ENCODE peak calls at places on chromosomes 11 and 22, in seven cellular contexts. M is fibroblast of lung, U is right lobe of liver, J is dorsolateral prefrontal cortex, F is testis, K is cardiac muscle cell, R is neuronal stem cell. D is an unnamed sample.

GRCh38 chr11:12508151-12508740 is 130.9 kb downstream of the PARVA start:
- DNase-seq in M (peak), U (no peak), J (no peak), F (peak), K (peak), R (no peak), D (peak)

GRCh38 chr11:13939952-13940610 is 22.4 kb upstream of the SPON1 start:
- DNase-seq in M (no peak), U (no peak), J (no peak), F (no peak), K (no peak), R (no peak), D (no peak)

GRCh38 chr22:38755911-38756532 is at the start of gene SUN2:
- DNase-seq in M (peak), U (peak), J (peak), F (peak), K (peak), R (peak), D (no peak)

GRCh38 chr11:115504279-115505158 is at the start of gene CADM1:
- DNase-seq in M (peak), U (peak), J (peak), F (peak), K (peak), R (peak), D (peak)

GRCh38 chr22:28034760-28035401 is 115.8 kb upstream of the PITPNB start:
- DNase-seq in M (peak), U (peak), J (peak), F (peak), K (peak), R (no peak), D (no peak)

GRCh38 chr22:20577045-20577444 is 69.6 kb downstream of the MED15 start:
- DNase-seq in M (no peak), U (no peak), J (no peak), F (no peak), K (no peak), R (no peak), D (no peak)

GRCh38 chr22:37243402-37244113 is 511 bp downstream of the RAC2 start:
- DNase-seq in M (no peak), U (no peak), J (no peak), F (no peak), K (no peak), R (no peak), D (no peak)

GRCh38 chr22:27213766-27214581 is 556.6 kb downstream of the MIAT start:
- DNase-seq in M (peak), U (no peak), J (no peak), F (peak), K (peak), R (no peak), D (peak)

GRCh38 chr11:2737876-2738275 is 38.1 kb upstream of the KCNQ1OT1 start:
- DNase-seq in M (peak), U (no peak), J (no peak), F (no peak), K (peak), R (no peak), D (no peak)

GRCh38 chr22:28222066-28222465 is 303.0 kb upstream of the PITPNB start:
- DNase-seq in M (no peak), U (no peak), J (no peak), F (no peak), K (no peak), R (no peak), D (no peak)

GRCh38 chr11:83051760-83052671 is 19.7 kb downstream of the RAB30 start:
- DNase-seq in M (peak), U (no peak), J (peak), F (peak), K (peak), R (no peak), D (peak)

GRCh38 chr11:12160680-12161079 is 50.3 kb downstream of the MICAL2 start:
- DNase-seq in M (no peak), U (no peak), J (no peak), F (peak), K (peak), R (no peak), D (no peak)

GRCh38 chr22:40567626-40568328 is 68.7 kb downstream of the MRTFA start:
- DNase-seq in M (no peak), U (no peak), J (no peak), F (no peak), K (no peak), R (no peak), D (no peak)

GRCh38 chr11:134950692-134951304 is 538.8 kb upstream of the B3GAT1 start:
- DNase-seq in M (peak), U (no peak), J (no peak), F (no peak), K (peak), R (no peak), D (no peak)

GRCh38 chr22:47634342-47634741 is 871.9 kb downstream of the TBC1D22A start:
- DNase-seq in M (no peak), U (no peak), J (no peak), F (no peak), K (no peak), R (no peak), D (no peak)

DNA sequence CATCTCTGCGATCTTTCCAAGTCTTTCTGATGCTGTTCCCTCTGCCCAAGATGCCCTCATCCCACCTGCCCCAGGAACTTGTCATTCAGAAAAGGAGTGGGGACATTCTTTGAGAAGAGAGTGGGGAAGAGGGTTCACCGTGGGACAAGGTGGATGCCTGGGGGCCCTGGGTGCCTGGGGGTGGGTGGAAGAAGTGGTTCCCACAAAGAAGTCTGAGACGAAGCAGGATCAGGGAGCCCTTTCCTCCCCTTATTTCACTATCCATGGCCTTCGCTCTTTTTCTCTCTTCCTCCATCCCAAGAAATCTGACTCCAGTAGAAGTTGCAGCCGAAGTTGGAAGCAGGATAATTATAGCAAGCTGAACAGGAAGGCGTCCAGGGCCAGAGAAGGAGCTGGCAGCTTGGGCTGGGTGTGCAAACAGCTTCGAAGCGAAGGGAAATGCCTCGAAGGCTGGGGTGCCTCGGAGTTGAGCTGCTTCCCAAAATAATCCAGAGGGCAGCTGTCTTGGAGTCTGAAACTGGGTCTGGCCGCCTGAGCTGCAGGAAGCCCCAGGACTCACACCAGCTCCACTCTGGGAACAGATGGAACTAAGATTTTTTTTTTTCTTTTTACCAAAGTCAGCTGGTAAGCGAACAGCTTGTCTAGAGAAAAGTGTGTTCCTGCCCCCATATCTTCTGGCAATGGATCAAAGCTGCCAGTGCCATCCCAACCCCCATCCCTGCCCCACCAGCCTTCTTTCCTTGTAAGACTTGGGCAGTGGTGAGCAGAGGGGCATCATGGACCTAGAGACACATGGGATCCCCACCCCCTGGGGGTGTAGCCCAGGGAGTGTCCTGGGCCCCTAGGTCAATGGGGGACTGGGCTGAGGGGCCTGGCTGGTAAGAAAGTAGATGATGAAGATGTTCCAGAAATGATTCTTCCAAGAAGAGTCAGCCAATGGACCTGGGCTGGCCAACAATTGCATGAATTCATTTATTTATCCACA is 31.5 kb downstream of the PARVG start:
- DNase-seq in M (peak), U (no peak), J (peak), F (no peak), K (peak), R (no peak), D (peak)
- H3K4me3 ChIP-seq in M (no peak), U (no peak), J (no peak), F (no peak), K (no peak), R (no peak), D (no peak)

GRCh38 chr11:86115542-86116385 is 46.9 kb upstream of the PICALM start:
- DNase-seq in M (no peak), U (no peak), J (no peak), F (no peak), K (no peak), R (no peak), D (no peak)
- H3K4me3 ChIP-seq in M (no peak), U (no peak), J (no peak), F (no peak), K (no peak), R (no peak), D (no peak)

GRCh38 chr11:111642521-111642920 is 40.3 kb downstream of the SIK2 start:
- DNase-seq in M (no peak), U (no peak), J (no peak), F (no peak), K (no peak), R (no peak), D (no peak)
- H3K4me3 ChIP-seq in M (no peak), U (no peak), J (no peak), F (no peak), K (no peak), R (no peak), D (no peak)

DNA sequence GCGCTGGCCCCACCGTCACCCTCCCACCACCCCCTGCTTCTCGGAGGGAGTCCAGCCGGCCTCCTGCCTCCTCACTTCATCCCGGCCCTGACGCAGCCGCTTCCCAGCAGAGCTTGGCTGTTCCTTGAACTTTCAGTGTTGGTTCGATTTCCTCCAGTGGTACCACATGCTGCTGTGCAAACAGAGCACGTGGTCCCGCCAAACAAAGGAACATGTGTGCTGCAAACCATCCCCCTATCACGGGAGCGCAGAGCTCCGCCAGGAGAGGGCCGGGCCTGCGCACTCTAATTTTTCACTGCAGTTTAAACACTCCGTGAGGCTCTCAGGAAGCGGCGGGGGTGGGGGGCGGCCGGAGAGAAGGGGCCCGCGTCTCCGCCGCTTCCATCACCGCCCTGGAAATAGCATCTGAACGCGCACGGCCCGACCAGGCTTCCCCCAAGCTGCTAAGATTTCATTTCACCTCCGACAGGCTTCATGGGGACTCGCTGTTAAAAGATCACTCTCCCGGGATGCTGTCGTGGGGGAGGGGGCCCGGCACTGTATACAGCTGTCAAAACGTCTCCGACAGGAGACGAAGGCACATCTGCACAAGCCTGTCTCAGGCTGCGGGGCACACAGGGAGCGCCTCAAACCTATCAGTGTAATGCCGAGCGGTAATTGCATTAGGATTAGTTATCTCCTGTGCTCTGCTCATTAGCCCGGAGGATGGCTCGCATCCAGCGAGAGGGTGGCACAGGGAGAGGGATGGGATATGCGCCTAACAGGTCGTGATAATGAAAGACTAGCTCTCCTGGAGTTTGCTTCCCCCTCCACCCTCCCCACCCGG is 269.9 kb upstream of the SORL1-AS1 start:
- DNase-seq in M (peak), U (peak), J (peak), F (peak), K (peak), R (peak), D (peak)
- H3K4me3 ChIP-seq in M (peak), U (peak), J (peak), F (peak), K (peak), R (peak), D (peak)

GRCh38 chr11:31810779-31811647 is at the start of gene PAX6:
- DNase-seq in M (no peak), U (no peak), J (peak), F (no peak), K (peak), R (peak), D (no peak)

GRCh38 chr11:31813961-31814868 is 3.1 kb upstream of the PAX6 start:
- DNase-seq in M (no peak), U (no peak), J (no peak), F (no peak), K (no peak), R (no peak), D (no peak)

GRCh38 chr11:31812392-31813241 is 1.5 kb upstream of the PAX6 start:
- DNase-seq in M (no peak), U (no peak), J (no peak), F (no peak), K (no peak), R (no peak), D (no peak)

GRCh38 chr11:31815743-31816466 is 4.8 kb upstream of the PAX6 start:
- DNase-seq in M (no peak), U (no peak), J (no peak), F (no peak), K (no peak), R (no peak), D (no peak)

DNA sequence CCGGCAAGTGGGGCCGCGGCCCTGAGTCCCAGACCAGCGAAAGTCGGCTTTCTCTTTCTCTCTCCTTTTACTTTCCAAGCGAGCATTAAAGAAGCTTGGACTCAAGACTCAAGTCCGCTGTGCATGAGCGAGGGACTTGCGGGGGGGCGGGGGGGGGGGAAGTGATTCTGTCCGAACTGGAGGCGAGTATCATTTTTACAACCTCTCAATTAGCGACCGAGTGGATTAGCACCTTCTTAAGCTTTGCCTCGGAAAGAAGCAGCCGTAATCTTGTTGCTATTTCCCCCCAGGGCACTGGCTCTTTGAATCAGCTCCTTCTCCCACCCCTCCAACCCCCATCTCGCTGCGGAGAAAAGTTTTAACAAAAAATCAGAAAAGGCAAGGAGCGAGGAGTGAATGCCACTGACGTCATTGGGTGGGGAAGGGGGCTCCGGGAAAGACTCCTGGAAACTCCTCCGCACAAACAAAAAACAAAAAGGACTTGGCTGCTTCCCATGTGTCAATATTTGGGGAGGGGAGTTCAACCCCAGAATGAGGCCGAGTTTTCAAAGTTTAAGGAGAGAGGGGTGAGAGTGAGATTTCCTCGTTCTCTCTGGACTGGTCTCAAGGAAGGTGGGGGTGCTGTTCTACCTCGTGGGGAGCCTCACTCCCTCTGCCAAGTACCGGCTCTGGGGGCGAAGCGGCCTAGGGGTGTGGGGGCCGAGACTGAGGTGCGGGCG is 2.3 kb upstream of the PAX6 start:
- DNase-seq in M (no peak), U (no peak), J (no peak), F (no peak), K (no peak), R (no peak), D (no peak)
- H3K4me3 ChIP-seq in M (no peak), U (peak), J (peak), F (peak), K (peak), R (peak), D (peak)

GRCh38 chr22:22040908-22041307 is 58.3 kb upstream of the TOP3B start:
- DNase-seq in M (no peak), U (no peak), J (no peak), F (no peak), K (no peak), R (no peak), D (no peak)
- H3K4me3 ChIP-seq in M (no peak), U (no peak), J (no peak), F (no peak), K (no peak), R (no peak), D (no peak)

GRCh38 chr22:35663371-35663770 is 15.1 kb downstream of the APOL6 start:
- DNase-seq in M (peak), U (no peak), J (no peak), F (no peak), K (peak), R (no peak), D (no peak)
- H3K4me3 ChIP-seq in M (peak), U (no peak), J (no peak), F (no peak), K (no peak), R (no peak), D (no peak)